ENCODE peak calls at places on chromosomes 7 and 10, in five cellular contexts. N, D, H, K and F are unnamed samples.

GRCh38 chr7:70553364-70553763 is 578.6 kb upstream of the GALNT17 start:
- DNase-seq in N (no peak), D (no peak), H (no peak), K (no peak), F (no peak)

GRCh38 chr7:101450064-101450463 is 87.4 kb downstream of the COL26A1 start:
- DNase-seq in N (no peak), D (no peak), H (no peak), K (no peak), F (no peak)

GRCh38 chr10:53997953-53998352 is 803.1 kb downstream of the PCDH15 start:
- DNase-seq in N (no peak), D (no peak), H (no peak), K (no peak), F (no peak)

GRCh38 chr7:2012981-2013380 is 219.8 kb downstream of the MAD1L1 start:
- DNase-seq in N (peak), D (no peak), H (peak), K (no peak), F (peak)

GRCh38 chr7:54738737-54739136 is 20.3 kb downstream of the SEC61G start:
- DNase-seq in N (no peak), D (no peak), H (no peak), K (no peak), F (no peak)

GRCh38 chr10:70940834-70941568 is 52.6 kb upstream of the PCBD1 start:
- DNase-seq in N (peak), D (no peak), H (peak), K (no peak), F (no peak)

GRCh38 chr10:96400465-96400864 is 41.7 kb upstream of the OPALIN start:
- DNase-seq in N (no peak), D (no peak), H (no peak), K (no peak), F (no peak)

GRCh38 chr7:106634958-106635357 is 26.0 kb downstream of the CCDC71L start:
- DNase-seq in N (no peak), D (no peak), H (no peak), K (no peak), F (no peak)

GRCh38 chr10:132336064-132336746 is 4.2 kb downstream of the LRRC27 start:
- DNase-seq in N (peak), D (no peak), H (no peak), K (no peak), F (no peak)

GRCh38 chr10:119422685-119423509 is 119.6 kb downstream of the RGS10 start:
- DNase-seq in N (no peak), D (no peak), H (no peak), K (no peak), F (no peak)

GRCh38 chr10:103281753-103282152 is 4.8 kb downstream of the INA start:
- DNase-seq in N (no peak), D (no peak), H (no peak), K (no peak), F (no peak)
- H3K4me3 ChIP-seq in N (no peak), D (no peak), H (no peak), K (no peak), F (no peak)

GRCh38 chr10:81179805-81180452 is 642.2 kb downstream of the SH2D4B start:
- DNase-seq in N (no peak), D (peak), H (no peak), K (no peak), F (peak)
- TF ChIP-seq CTCF in N (no peak), D (peak), H (peak), K (no peak), F (peak)

DNA sequence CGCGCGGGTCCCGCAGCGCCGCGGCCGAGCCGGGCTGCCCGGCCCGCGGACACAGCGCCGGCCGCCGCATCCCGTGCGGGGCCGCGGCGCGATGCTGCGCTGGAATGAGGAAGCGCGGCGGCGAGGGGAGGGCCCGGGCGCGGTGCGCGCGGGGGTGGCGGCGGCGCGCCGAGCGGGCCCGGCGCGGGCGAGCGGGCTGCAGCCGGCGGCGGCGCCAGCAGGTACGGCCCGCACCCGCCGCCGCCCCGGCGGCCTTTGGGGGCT is 690 bp upstream of the IKZF1 start:
- DNase-seq in N (no peak), D (no peak), H (no peak), K (no peak), F (no peak)
- H3K4me3 ChIP-seq in N (no peak), D (peak), H (peak), K (peak), F (no peak)

GRCh38 chr10:73788864-73789658 is 3.7 kb downstream of the ZSWIM8 start:
- DNase-seq in N (no peak), D (no peak), H (no peak), K (no peak), F (no peak)

GRCh38 chr10:73785221-73785720 is at the start of gene ZSWIM8:
- DNase-seq in N (peak), D (peak), H (peak), K (peak), F (peak)

GRCh38 chr10:73782749-73783085 is 869 bp downstream of the CHCHD1 start:
- DNase-seq in N (no peak), D (no peak), H (no peak), K (no peak), F (no peak)

GRCh38 chr10:73786512-73786885 is 1.1 kb downstream of the ZSWIM8 start:
- DNase-seq in N (no peak), D (no peak), H (no peak), K (no peak), F (no peak)

DNA sequence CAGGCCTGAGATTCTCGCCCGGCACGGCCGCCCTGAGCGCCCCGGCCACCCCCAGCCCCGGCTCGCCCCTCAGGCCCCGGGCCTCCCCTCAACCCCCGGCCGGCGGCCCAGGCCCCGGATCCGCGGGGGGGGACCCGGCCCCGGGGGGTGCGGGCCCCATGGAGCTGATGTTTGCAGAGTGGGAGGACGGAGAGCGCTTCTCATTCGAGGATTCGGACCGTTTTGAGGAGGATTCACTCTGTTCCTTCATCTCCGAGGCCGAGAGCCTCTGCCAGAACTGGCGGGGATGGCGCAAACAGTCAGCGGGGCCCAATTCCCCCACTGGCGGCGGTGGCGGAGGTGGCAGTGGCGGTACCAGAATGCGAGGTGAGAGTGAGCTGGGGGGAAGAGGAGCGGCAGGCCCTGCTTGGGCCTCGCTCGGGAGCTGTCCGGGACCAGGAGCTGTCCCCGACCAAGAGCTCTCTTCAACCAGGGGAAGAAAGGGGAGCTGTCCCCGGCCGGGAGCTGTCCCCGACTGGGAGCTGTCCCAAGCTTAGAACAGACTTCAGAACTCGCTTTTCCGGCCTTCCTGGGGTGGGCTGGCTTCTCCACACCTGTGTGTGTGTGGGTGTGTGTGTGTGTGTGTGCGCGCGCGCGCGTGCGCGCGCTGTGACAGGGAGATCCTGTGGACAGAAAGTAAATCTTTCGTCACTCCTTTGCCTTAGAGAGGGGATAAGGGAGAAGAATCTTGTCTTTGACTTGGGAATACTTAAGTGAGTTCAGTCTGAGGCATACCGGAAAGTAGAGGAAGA is 510 bp downstream of the ZSWIM8 start:
- DNase-seq in N (peak), D (peak), H (no peak), K (no peak), F (peak)
- TF ChIP-seq CTCF in N (no peak), D (no peak), H (no peak), K (no peak), F (no peak)

GRCh38 chr7:75639071-75639892 is 99.5 kb downstream of the HIP1 start:
- DNase-seq in N (peak), D (peak), H (peak), K (no peak), F (peak)
- H3K4me3 ChIP-seq in N (peak), D (peak), H (peak), K (peak), F (peak)

DNA sequence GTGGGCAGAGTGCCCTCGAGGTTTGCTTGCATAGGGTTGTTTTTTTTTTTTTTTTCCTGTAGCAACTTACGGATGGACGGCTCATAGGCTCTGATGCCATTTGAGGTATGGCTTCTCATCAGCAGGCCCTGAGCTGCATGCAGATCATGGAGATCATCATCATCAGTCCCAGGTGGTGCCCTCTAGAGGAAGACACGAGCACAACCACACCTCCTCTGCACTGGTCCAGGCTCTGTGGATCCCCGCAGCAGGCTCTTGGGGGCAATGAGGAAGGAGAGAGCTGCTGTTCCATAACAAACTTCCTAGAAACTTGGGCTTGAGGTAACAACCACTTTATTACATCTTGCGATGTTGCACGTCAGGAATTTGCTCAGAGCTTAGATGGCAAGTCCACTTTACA is 132.7 kb upstream of the CXCL12 start:
- DNase-seq in N (no peak), D (no peak), H (no peak), K (no peak), F (no peak)
- TF ChIP-seq CTCF in N (no peak), D (no peak), H (peak), K (no peak), F (peak)

GRCh38 chr10:86758231-86759072 is 2.0 kb downstream of the BMPR1A start:
- DNase-seq in N (peak), D (no peak), H (no peak), K (no peak), F (peak)
- H3K4me3 ChIP-seq in N (peak), D (peak), H (peak), K (peak), F (peak)

GRCh38 chr7:50783304-50783703 is 608 bp upstream of the GRB10 start:
- DNase-seq in N (no peak), D (no peak), H (no peak), K (no peak), F (no peak)

GRCh38 chr7:50781371-50781770 is 1.3 kb downstream of the GRB10 start:
- DNase-seq in N (no peak), D (no peak), H (no peak), K (no peak), F (no peak)

GRCh38 chr7:50783801-50784507 is 1.3 kb upstream of the GRB10 start:
- DNase-seq in N (no peak), D (no peak), H (no peak), K (no peak), F (peak)

GRCh38 chr7:50781894-50782293 is 802 bp downstream of the GRB10 start:
- DNase-seq in N (no peak), D (no peak), H (no peak), K (no peak), F (no peak)

DNA sequence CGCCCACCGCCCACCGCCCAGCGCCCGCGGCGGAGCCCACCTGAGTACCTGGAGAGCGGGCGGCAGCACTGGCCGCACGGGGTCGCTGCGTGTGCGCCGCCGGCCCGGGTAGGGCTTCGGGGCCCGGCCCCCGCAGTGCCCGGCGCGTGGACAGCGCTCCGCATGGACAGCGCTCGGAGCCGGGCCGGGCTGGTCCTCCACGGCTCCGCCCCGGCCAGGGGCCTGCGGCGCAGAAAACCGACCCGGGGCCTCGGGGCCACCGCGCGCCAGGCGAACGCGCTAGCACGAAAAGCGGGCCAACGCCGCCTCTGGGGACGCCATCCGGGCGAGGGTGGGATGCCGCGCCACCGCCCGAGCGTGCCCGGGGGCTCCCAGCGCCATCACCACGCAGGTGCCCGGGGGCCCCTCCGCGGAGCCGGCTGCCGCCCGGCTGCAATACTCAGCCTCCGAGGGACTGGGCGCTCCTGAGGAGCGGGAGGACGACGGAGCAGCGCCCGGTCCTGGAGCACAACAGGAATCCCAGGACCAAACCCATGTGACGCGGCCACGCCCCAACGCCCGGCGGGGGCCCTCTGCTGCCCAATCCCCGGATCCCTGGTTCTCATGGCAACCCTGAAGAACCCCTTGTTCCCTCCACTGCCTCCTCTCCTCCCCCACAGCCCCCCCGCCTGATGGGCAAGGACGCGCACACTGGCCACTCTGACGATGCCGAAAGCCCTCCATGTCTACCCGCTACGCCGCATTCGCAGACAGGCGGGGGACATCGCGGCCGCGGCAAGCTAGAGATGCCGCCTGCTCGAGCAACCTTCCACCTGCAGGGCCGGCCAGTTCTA is at the start of gene GRB10:
- DNase-seq in N (no peak), D (no peak), H (peak), K (no peak), F (peak)
- TF ChIP-seq CTCF in N (peak), D (no peak), H (peak), K (no peak), F (peak)